ENCODE peak calls at places on chromosomes 7 and 10, in eight cellular contexts. Y is heart left ventricle, K is uterus, L is transverse colon, Q is RWPE2, U is AG04450, J is ovary, W is AG10803. R is an unnamed sample.

GRCh38 chr10:133372507-133372906 is 647 bp downstream of the ECHS1 start:
- DNase-seq in Y (no peak), K (no peak), L (peak; percentile 67), Q (no peak), U (no peak), J (peak; percentile 70), W (no peak), R (no peak)

GRCh38 chr7:90250601-90251303 is 5.8 kb downstream of the CFAP69 start:
- DNase-seq in Y (no peak), K (no peak), L (no peak), Q (no peak), U (no peak), J (no peak), W (peak; percentile 94), R (no peak)

GRCh38 chr7:73966941-73967831 is 60.8 kb upstream of the ELN start:
- DNase-seq in Y (peak; percentile 8), K (no peak), L (no peak), Q (no peak), U (no peak), J (no peak), W (no peak), R (no peak)

GRCh38 chr7:34849163-34849960 is 187.9 kb downstream of the DPY19L1 start:
- DNase-seq in Y (no peak), K (no peak), L (no peak), Q (no peak), U (no peak), J (no peak), W (no peak), R (no peak)

GRCh38 chr10:88456730-88457129 is 126.4 kb downstream of the RNLS start:
- DNase-seq in Y (no peak), K (no peak), L (no peak), Q (no peak), U (peak; percentile 13), J (no peak), W (peak; percentile 88), R (no peak)

GRCh38 chr10:105239311-105240215 is 598.5 kb downstream of the SORCS3 start:
- DNase-seq in Y (no peak), K (no peak), L (no peak), Q (no peak), U (no peak), J (no peak), W (no peak), R (no peak)

GRCh38 chr10:6108631-6109443 is 20.0 kb downstream of the RBM17 start:
- DNase-seq in Y (no peak), K (no peak), L (no peak), Q (no peak), U (no peak), J (no peak), W (peak; percentile 46), R (no peak)

GRCh38 chr10:63105811-63106755 is 27.0 kb upstream of the NRBF2 start:
- DNase-seq in Y (peak; percentile 54), K (peak; percentile 42), L (no peak), Q (peak; percentile 50), U (no peak), J (no peak), W (peak; percentile 71), R (peak; percentile 19)

GRCh38 chr7:107865956-107866775 is 24.8 kb upstream of the DLD start:
- DNase-seq in Y (no peak), K (no peak), L (no peak), Q (no peak), U (no peak), J (no peak), W (no peak), R (no peak)

GRCh38 chr7:40885503-40885902 is 750.7 kb downstream of the SUGCT start:
- DNase-seq in Y (no peak), K (no peak), L (no peak), Q (no peak), U (no peak), J (no peak), W (no peak), R (no peak)

GRCh38 chr7:18535811-18536413 is 40.4 kb downstream of the HDAC9 start:
- DNase-seq in Y (no peak), K (no peak), L (no peak), Q (no peak), U (no peak), J (no peak), W (no peak), R (no peak)

GRCh38 chr7:25059576-25059975 is 65.5 kb downstream of the CYCS start:
- DNase-seq in Y (no peak), K (no peak), L (no peak), Q (no peak), U (no peak), J (no peak), W (no peak), R (no peak)

GRCh38 chr10:93267521-93267920 is 193.8 kb downstream of the CYP26A1 start:
- DNase-seq in Y (no peak), K (no peak), L (no peak), Q (no peak), U (no peak), J (no peak), W (no peak), R (no peak)

GRCh38 chr7:2566890-2567662 is 8.3 kb downstream of the IQCE start:
- DNase-seq in Y (peak; percentile 52), K (no peak), L (peak; percentile 60), Q (no peak), U (peak; percentile 69), J (no peak), W (peak; percentile 9), R (peak; percentile 20)

GRCh38 chr7:33692956-33693355 is 212.4 kb upstream of the BMPER start:
- DNase-seq in Y (no peak), K (no peak), L (no peak), Q (no peak), U (no peak), J (no peak), W (peak; percentile 89), R (no peak)

GRCh38 chr7:38682602-38683001 is 51.4 kb upstream of the AMPH start:
- DNase-seq in Y (no peak), K (no peak), L (no peak), Q (no peak), U (no peak), J (no peak), W (no peak), R (no peak)

GRCh38 chr7:95718556-95719410 is 53.6 kb upstream of the DYNC1I1 start:
- DNase-seq in Y (no peak), K (no peak), L (no peak), Q (no peak), U (no peak), J (no peak), W (peak; percentile 21), R (no peak)

GRCh38 chr7:134480730-134481129 is 21.8 kb upstream of the AKR1B1 start:
- DNase-seq in Y (no peak), K (no peak), L (no peak), Q (no peak), U (no peak), J (no peak), W (peak; percentile 62), R (no peak)

DNA sequence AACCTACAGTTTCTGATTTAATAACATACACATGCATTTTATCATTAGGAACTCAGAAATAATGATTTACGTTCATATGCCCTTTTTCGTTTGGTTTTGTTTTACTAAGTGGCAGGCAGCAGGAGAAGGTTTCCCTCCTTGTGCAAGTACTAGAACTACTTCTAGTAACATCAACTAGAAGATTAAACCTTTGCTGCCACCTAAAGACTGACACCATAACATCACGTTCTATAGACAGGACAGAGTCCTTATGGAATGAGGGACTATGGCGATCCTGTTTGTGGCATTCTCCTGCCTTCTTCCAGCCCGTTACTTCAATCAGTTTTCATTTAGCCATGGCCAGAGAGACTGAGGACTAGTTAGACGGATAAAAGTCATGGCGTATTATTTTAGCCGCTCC is 53.2 kb downstream of the GAD2 start:
- DNase-seq in Y (no peak), K (no peak), L (no peak), Q (no peak), U (no peak), J (no peak), W (peak; percentile 35), R (no peak)
- TF ChIP-seq CTCF in Y (no peak), K (no peak), L (peak; percentile 19), Q (peak; percentile 33), U (no peak), J (no peak), W (peak; percentile 46), R (peak; percentile 13)

GRCh38 chr10:112898540-112899395 is 51.3 kb upstream of the TCF7L2 start:
- DNase-seq in Y (peak; percentile 26), K (no peak), L (peak; percentile 71), Q (no peak), U (no peak), J (no peak), W (peak; percentile 20), R (peak; percentile 6)
- H3K4me3 ChIP-seq in Y (peak overlapping the region; percentile 30), K (no peak overlapping the region), L (peak overlapping the region; percentile 9), Q (no peak overlapping the region), U (peak overlapping the region; percentile 44), J (no peak overlapping the region), W (no peak overlapping the region), R (no peak overlapping the region)

GRCh38 chr7:42831953-42832522 is 79.8 kb downstream of the C7orf25 start:
- DNase-seq in Y (no peak), K (no peak), L (no peak), Q (no peak), U (no peak), J (no peak), W (no peak), R (no peak)

GRCh38 chr7:42833411-42833810 is 78.5 kb downstream of the C7orf25 start:
- DNase-seq in Y (no peak), K (no peak), L (no peak), Q (no peak), U (no peak), J (no peak), W (peak; percentile 53), R (no peak)

GRCh38 chr7:42832672-42833071 is 79.2 kb downstream of the C7orf25 start:
- DNase-seq in Y (no peak), K (no peak), L (no peak), Q (no peak), U (no peak), J (no peak), W (peak; percentile 38), R (no peak)

DNA sequence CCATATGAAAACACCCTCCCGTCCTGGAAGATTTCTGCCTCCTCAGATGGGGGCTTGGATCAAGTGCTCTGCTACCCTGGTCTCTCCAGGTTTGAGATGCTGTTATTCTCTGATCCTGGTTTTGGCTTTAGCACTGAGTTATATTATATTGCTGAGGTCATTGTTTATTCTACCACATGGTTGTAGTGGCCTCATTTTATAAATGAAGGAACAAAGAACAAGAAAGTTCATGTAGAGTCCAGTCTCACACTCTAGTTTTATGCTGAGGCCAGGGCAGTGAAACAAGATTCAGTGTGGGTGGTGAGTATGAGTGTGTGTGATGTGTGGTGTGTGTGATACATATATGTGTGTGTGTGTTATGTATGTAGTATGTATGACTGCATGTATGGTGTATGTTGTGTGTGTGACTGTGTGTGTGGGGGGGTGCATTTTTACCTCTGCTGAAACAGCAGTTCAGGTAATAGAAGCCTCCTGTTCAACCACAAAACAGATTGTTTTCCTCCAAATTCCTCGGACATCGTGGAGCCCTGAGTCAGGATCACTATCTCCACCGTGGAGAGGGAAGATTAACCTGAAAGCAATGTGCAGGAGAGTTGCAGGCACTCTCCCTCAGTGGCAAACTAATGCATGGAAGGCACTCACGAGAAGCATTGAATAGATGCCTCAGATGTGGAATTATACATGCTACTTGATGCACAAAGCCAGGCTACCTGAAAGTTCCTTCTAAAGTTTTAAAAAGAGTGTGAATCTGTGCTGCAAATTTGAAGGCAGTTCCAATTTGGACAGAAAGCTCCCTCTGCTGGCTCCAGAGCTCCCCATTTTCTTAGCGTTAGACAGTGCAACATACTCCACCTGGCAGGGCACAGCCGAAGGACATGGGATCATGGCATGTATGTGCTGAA is 80.6 kb downstream of the C7orf25 start:
- DNase-seq in Y (peak; percentile 42), K (peak; percentile 55), L (peak; percentile 20), Q (no peak), U (no peak), J (peak; percentile 49), W (peak; percentile 46), R (peak; percentile 49)
- TF ChIP-seq CTCF in Y (peak; percentile 66), K (peak; percentile 70), L (peak; percentile 37), Q (peak; percentile 83), U (peak; percentile 75), J (peak; percentile 30), W (peak; percentile 88), R (peak; percentile 66)

GRCh38 chr10:15802375-15802949 is 57.8 kb downstream of the MINDY3 start:
- DNase-seq in Y (no peak), K (no peak), L (no peak), Q (no peak), U (no peak), J (no peak), W (no peak), R (no peak)
- H3K4me3 ChIP-seq in Y (no peak overlapping the region), K (no peak overlapping the region), L (no peak overlapping the region), Q (no peak overlapping the region), U (no peak overlapping the region), J (no peak overlapping the region), W (no peak overlapping the region), R (no peak overlapping the region)

R was measured in heart right ventricle.